ENCODE peak calls at places on chromosomes 1 and 21, in five cellular contexts. I, E, U, L and O are unnamed samples.

GRCh38 chr1:60988827-60989363 is 93.5 kb upstream of the NFIA start:
- DNase-seq in E (no peak), I (no peak), U (no peak), L (no peak), O (no peak)

GRCh38 chr21:39348355-39349210 is at the start of gene HMGN1:
- DNase-seq in I (peak; percentile 88), E (peak; percentile 86), L (peak; percentile 90), U (peak; percentile 91), O (peak; percentile 85)

GRCh38 chr1:10779841-10780240 is 16.6 kb downstream of the CASZ1 start:
- DNase-seq in I (no peak), L (no peak), E (no peak), U (no peak), O (no peak)

GRCh38 chr1:87284456-87285240 is 44.0 kb upstream of the LMO4 start:
- DNase-seq in I (no peak), L (no peak), U (no peak), E (peak; percentile 2), O (peak; percentile 97)

GRCh38 chr1:31299365-31299764 is 2.5 kb downstream of the ZCCHC17 start:
- DNase-seq in E (peak; percentile 21), L (no peak), I (no peak), U (peak; percentile 33), O (no peak)

GRCh38 chr1:19869929-19870328 is 12.3 kb upstream of the OTUD3 start:
- DNase-seq in I (no peak), E (peak; percentile 58), L (no peak), U (peak; percentile 59), O (peak; percentile 91)

GRCh38 chr1:83746234-83746633 is 252.7 kb downstream of the TTLL7 start:
- DNase-seq in I (no peak), U (no peak), E (no peak), L (no peak), O (no peak)

GRCh38 chr1:179342740-179343404 is 22.9 kb upstream of the AXDND1 start:
- DNase-seq in U (no peak), E (no peak), L (no peak), I (no peak), O (no peak)

GRCh38 chr1:31880957-31881697 is 57.0 kb downstream of the PTP4A2 start:
- DNase-seq in U (no peak), L (no peak), E (peak; percentile 12), I (no peak), O (no peak)

DNA sequence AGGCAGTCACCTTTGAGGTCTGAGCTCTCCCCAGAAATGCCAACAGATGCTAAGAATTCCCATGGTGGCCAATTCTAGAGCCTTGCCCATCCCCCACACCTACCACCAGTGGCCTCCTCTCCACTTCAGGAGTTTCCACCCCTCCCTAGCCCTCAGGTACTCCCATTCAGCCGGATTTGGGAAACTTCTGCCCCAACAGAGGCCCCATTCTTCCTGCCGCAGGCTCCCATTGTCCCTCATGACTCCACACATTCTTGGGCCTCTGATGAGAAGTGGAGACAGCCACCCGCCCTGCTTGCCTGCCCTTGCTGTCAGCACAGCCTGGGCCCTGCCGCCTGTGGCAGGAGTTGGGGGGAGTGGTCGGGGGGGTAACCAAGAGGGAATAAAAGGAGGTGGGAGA is 4.6 kb downstream of the BLACAT1 start:
- DNase-seq in E (no peak), U (no peak), L (peak; percentile 61), I (no peak), O (no peak)
- H3K4ac ChIP-seq in E (no peak overlapping the region), U (no peak overlapping the region), L (peak overlapping the region; percentile 76), I (no peak overlapping the region), O (peak overlapping the region; percentile 5)

DNA sequence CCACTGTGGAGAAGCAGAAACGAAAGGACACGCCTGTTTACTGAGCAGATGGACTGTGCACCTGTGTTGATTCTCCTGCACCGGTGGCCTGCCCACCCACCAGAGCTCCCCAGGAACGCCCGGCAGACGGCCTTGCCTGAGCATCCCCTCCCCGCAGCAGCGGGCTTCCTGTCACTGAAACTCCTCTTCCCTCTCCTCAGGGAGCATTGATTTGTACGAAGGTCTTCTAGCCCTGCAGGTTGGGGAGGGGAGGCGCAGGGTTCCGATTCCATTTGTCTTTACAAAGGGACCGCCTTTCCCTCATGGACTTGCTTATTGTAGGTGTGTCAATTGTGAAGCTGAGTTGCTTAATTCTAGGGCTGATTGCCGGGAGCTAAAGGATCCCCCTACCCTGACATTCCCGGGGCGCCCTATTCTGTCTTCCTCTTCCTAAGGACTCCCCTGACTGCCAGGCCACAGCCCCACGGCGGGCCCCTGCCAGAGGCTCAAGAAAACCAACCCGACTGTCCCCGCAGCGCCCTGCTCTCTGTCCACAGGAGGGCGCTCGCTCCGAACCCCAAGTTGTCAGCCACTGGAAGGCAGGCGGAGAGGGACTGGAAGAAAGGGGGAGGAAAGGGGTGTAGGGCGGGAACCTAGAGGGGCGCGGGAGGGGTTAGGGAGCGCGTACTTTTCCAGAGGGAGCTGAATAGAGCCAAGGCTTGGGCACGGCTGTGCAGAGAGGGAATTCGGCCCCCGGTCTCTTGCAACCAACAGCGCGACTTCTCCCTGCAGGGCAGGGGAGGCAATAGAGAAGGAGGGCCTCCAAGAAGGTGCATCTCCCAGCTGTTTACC is 2.8 kb downstream of the S100A6 start:
- DNase-seq in U (peak; percentile 89), I (peak; percentile 94), E (peak; percentile 84), L (peak; percentile 96), O (peak; percentile 46)
- H3K4me3 ChIP-seq in U (peak overlapping the region; percentile 97), I (no peak overlapping the region), E (peak overlapping the region; percentile 8), L (peak overlapping the region; percentile 32), O (no peak overlapping the region)

DNA sequence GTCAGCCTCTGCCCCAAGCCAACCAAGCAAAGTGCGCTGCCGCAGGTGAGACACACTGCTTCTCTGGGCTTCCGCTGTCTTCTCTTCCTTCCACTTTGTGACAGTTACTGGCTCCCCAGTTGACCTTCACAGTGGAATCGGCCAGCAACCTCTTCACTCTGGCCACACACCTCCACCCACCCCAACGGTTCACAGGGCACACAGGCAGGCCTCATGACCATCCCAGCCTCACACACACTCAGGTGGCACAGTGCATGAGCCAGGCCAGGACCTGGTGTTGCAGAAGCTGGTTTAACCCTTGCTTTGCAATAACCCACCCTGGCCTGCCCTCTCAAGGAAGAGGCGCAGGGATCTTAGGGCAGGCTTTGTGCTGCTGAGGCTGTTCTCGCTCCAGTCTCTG is 69.2 kb downstream of the SSBP3 start:
- DNase-seq in I (no peak), L (no peak), E (no peak), U (no peak), O (no peak)
- H3K14ac ChIP-seq in I (peak overlapping the region; percentile 26), L (no peak overlapping the region), E (peak overlapping the region; percentile 92), U (no peak overlapping the region), O (no peak overlapping the region)

GRCh38 chr1:41432481-41433280 is 51.8 kb downstream of the EDN2 start:
- DNase-seq in U (peak; percentile 81), I (peak; percentile 76), L (peak; percentile 99), E (peak; percentile 76), O (peak; percentile 93)
- H3K4ac ChIP-seq in U (peak overlapping the region; percentile 22), I (no peak overlapping the region), L (no peak overlapping the region), E (peak overlapping the region; percentile 29), O (peak overlapping the region; percentile 8)

DNA sequence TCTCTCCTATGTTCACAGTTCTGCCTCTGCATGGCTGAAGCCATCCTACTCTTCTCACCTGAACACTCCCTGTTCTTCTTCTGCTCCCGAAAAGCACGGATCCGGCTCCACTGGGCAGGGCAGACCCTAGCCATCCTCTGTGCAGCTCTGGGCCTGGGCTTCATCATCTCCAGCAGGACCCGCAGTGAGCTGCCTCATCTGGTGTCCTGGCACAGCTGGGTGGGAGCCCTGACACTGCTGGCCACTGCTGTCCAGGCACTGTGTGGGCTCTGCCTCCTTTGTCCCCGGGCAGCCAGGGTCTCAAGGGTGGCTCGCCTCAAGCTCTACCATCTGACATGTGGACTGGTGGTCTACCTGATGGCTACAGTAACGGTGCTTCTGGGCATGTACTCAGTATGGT is 1.8 kb downstream of the CYB561D1 start:
- DNase-seq in I (no peak), E (no peak), L (no peak), U (no peak), O (no peak)
- H3K4me3 ChIP-seq in I (peak overlapping the region; percentile 27), E (no peak overlapping the region), L (no peak overlapping the region), U (no peak overlapping the region), O (peak overlapping the region; percentile 1)

GRCh38 chr1:201206152-201206551 is 15.5 kb downstream of the IGFN1 start:
- DNase-seq in U (no peak), L (no peak), I (no peak), E (no peak), O (no peak)
- H3K14ac ChIP-seq in U (no peak overlapping the region), L (no peak overlapping the region), I (no peak overlapping the region), E (no peak overlapping the region), O (no peak overlapping the region)

DNA sequence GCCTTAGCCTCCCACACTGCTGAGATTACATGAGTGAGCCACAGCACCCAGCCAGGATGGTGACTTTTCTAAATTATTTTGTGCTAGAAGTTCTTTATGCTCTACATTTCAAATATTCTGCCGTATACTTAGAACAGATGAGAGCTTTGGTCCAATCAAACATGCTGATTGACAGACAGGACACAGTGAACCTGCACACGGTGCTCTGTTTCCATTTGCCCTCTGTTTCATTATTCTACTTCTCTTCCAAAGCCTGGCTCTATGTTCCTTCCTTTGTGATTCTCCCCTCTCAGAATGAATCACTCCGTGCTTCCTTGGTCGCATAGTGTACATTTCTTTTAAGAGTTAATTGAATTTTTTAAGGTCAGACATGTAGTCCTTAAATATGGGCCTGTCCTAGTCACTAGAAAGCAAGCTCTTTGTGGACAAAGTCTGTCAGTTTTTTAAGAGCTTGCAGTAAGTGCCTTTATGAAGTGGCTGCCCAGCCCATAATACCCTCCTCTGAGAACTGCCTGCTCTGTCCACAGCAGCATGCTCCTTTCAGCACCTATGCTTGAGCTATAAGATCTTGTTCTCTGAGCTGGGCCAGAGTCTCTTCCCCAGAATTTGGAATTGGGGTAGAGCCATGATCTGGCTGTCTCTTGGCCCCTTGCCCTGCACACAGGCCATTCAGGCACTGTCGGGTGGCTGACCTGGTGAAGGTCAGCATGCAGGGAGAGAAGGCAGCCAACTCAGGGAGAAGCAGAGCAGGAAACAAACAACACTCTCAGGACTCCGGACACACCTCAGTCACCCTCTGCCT is 66.8 kb upstream of the SLC44A3 start:
- DNase-seq in U (peak; percentile 60), I (no peak), L (no peak), E (peak; percentile 21), O (no peak)
- H3K4ac ChIP-seq in U (peak overlapping the region; percentile 30), I (no peak overlapping the region), L (no peak overlapping the region), E (peak overlapping the region; percentile 76), O (no peak overlapping the region)

GRCh38 chr1:94541175-94542087 is at the start of gene F3:
- DNase-seq in U (peak; percentile 95), I (peak; percentile 75), L (peak; percentile 88), E (peak; percentile 91), O (peak; percentile 85)

GRCh38 chr1:94538243-94538827 is 3.2 kb downstream of the F3 start:
- DNase-seq in I (no peak), E (no peak), U (peak; percentile 42), L (no peak), O (peak; percentile 50)

GRCh38 chr1:94540440-94541174 is 952 bp downstream of the F3 start:
- DNase-seq in L (no peak), U (no peak), I (no peak), E (no peak), O (no peak)

GRCh38 chr1:94537254-94537653 is 4.3 kb downstream of the F3 start:
- DNase-seq in L (no peak), U (no peak), I (no peak), E (no peak), O (no peak)

GRCh38 chr1:94539496-94539895 is 2.1 kb downstream of the F3 start:
- DNase-seq in L (no peak), I (no peak), U (peak; percentile 64), E (peak; percentile 55), O (no peak)
- H3K4me3 ChIP-seq in L (no peak overlapping the region), I (no peak overlapping the region), U (peak overlapping the region; percentile 83), E (peak overlapping the region; percentile 92), O (peak overlapping the region; percentile 34)

GRCh38 chr1:16241116-16241763 is 4.3 kb upstream of the CPLANE2 start:
- DNase-seq in L (no peak), I (no peak), E (no peak), U (no peak), O (no peak)
- H3K14ac ChIP-seq in L (no peak overlapping the region), I (no peak overlapping the region), E (no peak overlapping the region), U (no peak overlapping the region), O (no peak overlapping the region)